ENCODE peak calls at places on chromosomes 11 and 22, in five cellular contexts. H is glutamatergic neuron; F is pulmonary artery endothelial cell; N is GDM1; D is stimulated activated CD4-positive, alpha-beta T cell treated with anti-CD3 and anti-CD28 coated beads, Interleukin-4, amount 100 ng/mL, for 48 hours. E is an unnamed sample.

GRCh38 chr22:20414059-20414440 is 20.1 kb downstream of the ZNF74 start:
- DNase-seq in H (no peak), F (no peak), N (no peak), D (no peak), E (no peak)

GRCh38 chr22:48439560-48440135 is 1388.0 kb downstream of the BRD1 start:
- DNase-seq in H (no peak), F (no peak), N (no peak), D (no peak), E (no peak)

GRCh38 chr22:50670513-50670912 is 2.1 kb upstream of the SHANK3 start:
- DNase-seq in H (no peak), F (no peak), N (peak), D (no peak), E (no peak)

GRCh38 chr11:77082838-77083552 is 16.2 kb downstream of the CAPN5 start:
- DNase-seq in H (peak), F (peak), N (no peak), D (peak), E (peak)

GRCh38 chr11:3894128-3894731 is 38.8 kb downstream of the STIM1 start:
- DNase-seq in H (no peak), F (no peak), N (peak), D (no peak), E (peak)

GRCh38 chr22:20213833-20214708 is 54.0 kb downstream of the RTN4R start:
- DNase-seq in H (no peak), F (no peak), N (no peak), D (no peak), E (no peak)

GRCh38 chr11:115613986-115614625 is 109.9 kb upstream of the CADM1 start:
- DNase-seq in H (no peak), F (no peak), N (no peak), D (no peak), E (no peak)

GRCh38 chr11:97610000-97610399 is 1220.2 kb downstream of the JRKL start:
- DNase-seq in H (no peak), F (no peak), N (no peak), D (no peak), E (no peak)

GRCh38 chr11:36371590-36371989 is 75.5 kb downstream of the PRR5L start:
- DNase-seq in H (no peak), F (no peak), N (no peak), D (no peak), E (no peak)

GRCh38 chr11:7655253-7656217 is 17.8 kb downstream of the CYB5R2 start:
- DNase-seq in H (no peak), F (no peak), N (no peak), D (no peak), E (no peak)

GRCh38 chr11:36411202-36411640 is 98.9 kb downstream of the TRAF6 start:
- DNase-seq in H (no peak), F (no peak), N (peak), D (no peak), E (peak)

GRCh38 chr11:86058360-86058759 is 10.5 kb downstream of the PICALM start:
- DNase-seq in H (no peak), F (no peak), N (no peak), D (no peak), E (no peak)

GRCh38 chr11:18383388-18384156 is 10.8 kb upstream of the LDHA start:
- DNase-seq in H (no peak), F (peak), N (peak), D (peak), E (peak)

GRCh38 chr22:20550851-20551744 is 43.7 kb downstream of the MED15 start:
- DNase-seq in H (no peak), F (no peak), N (no peak), D (peak), E (no peak)

GRCh38 chr11:74870485-74870884 is 78.4 kb downstream of the XRRA1 start:
- DNase-seq in H (no peak), F (peak), N (peak), D (no peak), E (peak)

GRCh38 chr22:38982008-38982927 is at the start of gene APOBEC3B:
- DNase-seq in H (no peak), F (peak), N (no peak), D (peak), E (peak)